ENCODE peak calls at places on chromosomes 7 and 10, in five cellular contexts. H, E, R, L and A are unnamed samples.

GRCh38 chr7:134504660-134505164 is 22.7 kb upstream of the AKR1B10 start:
- DNase-seq in R (no peak), L (peak), H (no peak), E (no peak), A (no peak)

GRCh38 chr7:99824091-99824490 is 3.7 kb upstream of the CYP3A43 start:
- DNase-seq in R (no peak), H (no peak), E (no peak), L (no peak), A (no peak)

GRCh38 chr7:151351027-151351426 is 9.4 kb downstream of the NUB1 start:
- DNase-seq in E (no peak), L (no peak), R (no peak), H (no peak), A (peak)

GRCh38 chr7:24786941-24787340 is 29.7 kb upstream of the GSDME start:
- DNase-seq in H (no peak), L (peak), E (no peak), R (no peak), A (no peak)

GRCh38 chr7:110205899-110206298 is 885.0 kb upstream of the LRRN3 start:
- DNase-seq in R (no peak), E (no peak), H (no peak), L (no peak), A (no peak)

GRCh38 chr10:33084388-33084896 is 126.4 kb upstream of the ITGB1 start:
- DNase-seq in H (no peak), L (no peak), R (no peak), E (no peak), A (no peak)

GRCh38 chr7:16836481-16836880 is 31.7 kb upstream of the AGR2 start:
- DNase-seq in L (peak), H (no peak), E (no peak), R (no peak), A (no peak)

GRCh38 chr10:77801474-77802238 is 124.9 kb downstream of the DLG5 start:
- DNase-seq in H (no peak), E (no peak), L (peak), R (peak), A (peak)

GRCh38 chr10:122154733-122155366 is 116.2 kb upstream of the BTBD16 start:
- DNase-seq in L (peak), E (no peak), R (no peak), H (no peak), A (peak)

GRCh38 chr7:5564894-5565293 is 141.3 kb upstream of the TNRC18 start:
- DNase-seq in R (no peak), H (no peak), E (no peak), L (no peak), A (no peak)

GRCh38 chr7:19362099-19362498 is 216.9 kb upstream of the FERD3L start:
- DNase-seq in R (no peak), H (no peak), E (no peak), L (peak), A (peak)

GRCh38 chr10:10007972-10008371 is 1009.7 kb upstream of the CELF2 start:
- DNase-seq in H (peak), R (no peak), L (peak), E (no peak), A (no peak)

GRCh38 chr7:43215061-43215460 is 102.6 kb downstream of the HECW1 start:
- DNase-seq in E (no peak), L (no peak), R (no peak), H (no peak), A (no peak)

GRCh38 chr10:35876248-35876647 is 234.2 kb upstream of the FZD8 start:
- DNase-seq in H (no peak), R (no peak), E (no peak), L (peak), A (peak)

GRCh38 chr10:133274751-133275682 is 1.7 kb downstream of the ADAM8 start:
- DNase-seq in L (no peak), E (no peak), H (no peak), R (peak), A (no peak)

GRCh38 chr10:71493741-71494140 is 97.0 kb downstream of the CDH23 start:
- DNase-seq in L (no peak), R (no peak), E (no peak), H (no peak), A (no peak)

GRCh38 chr7:86933295-86933845 is 126.1 kb downstream of the ELAPOR2 start:
- DNase-seq in H (no peak), E (no peak), L (no peak), R (no peak), A (no peak)

GRCh38 chr10:94361161-94361794 is 1.5 kb downstream of the NOC3L start:
- DNase-seq in R (no peak), E (peak), H (no peak), L (peak), A (no peak)